ENCODE peak calls at places on chromosomes 6 and 20, in six cellular contexts. P, N, V, G, Z and U are unnamed samples.

GRCh38 chr6:132054525-132054924 is 103.4 kb upstream of the CCN2 start:
- DNase-seq in P (no peak), N (peak; percentile 90), V (no peak), G (no peak), Z (no peak), U (no peak)

GRCh38 chr6:152587473-152587872 is 49.7 kb downstream of the SYNE1 start:
- DNase-seq in P (no peak), N (no peak), V (no peak), G (no peak), Z (no peak), U (no peak)

GRCh38 chr6:110528051-110528929 is 51.9 kb upstream of the SLC22A16 start:
- DNase-seq in P (peak; percentile 78), N (peak; percentile 88), V (peak; percentile 59), G (peak; percentile 61), Z (peak; percentile 56), U (peak; percentile 37)

GRCh38 chr6:4797590-4797989 is 21.4 kb downstream of the CDYL start:
- DNase-seq in P (no peak), N (peak; percentile 65), V (no peak), G (no peak), Z (no peak), U (no peak)

GRCh38 chr20:58523916-58524315 is 8.7 kb upstream of the APCDD1L start:
- DNase-seq in P (peak; percentile 57), N (peak; percentile 49), V (no peak), G (no peak), Z (no peak), U (no peak)

GRCh38 chr6:163806761-163807499 is 392.4 kb downstream of the QKI start:
- DNase-seq in P (no peak), N (peak; percentile 25), V (no peak), G (no peak), Z (no peak), U (no peak)

GRCh38 chr20:23988561-23988960 is at the start of gene GGTLC1:
- DNase-seq in P (no peak), N (no peak), V (no peak), G (no peak), Z (no peak), U (no peak)

GRCh38 chr20:2451939-2452732 is 18.5 kb downstream of the SNRPB start:
- DNase-seq in P (peak; percentile 87), N (peak; percentile 62), V (peak; percentile 64), G (peak; percentile 44), Z (peak; percentile 80), U (peak; percentile 46)

GRCh38 chr20:64188682-64189529 is 24.7 kb downstream of the MYT1 start:
- DNase-seq in P (peak; percentile 89), N (peak; percentile 69), V (peak; percentile 49), G (no peak), Z (no peak), U (no peak)

GRCh38 chr6:100266512-100266911 is 198.2 kb downstream of the SIM1 start:
- DNase-seq in P (no peak), N (no peak), V (no peak), G (no peak), Z (no peak), U (no peak)

GRCh38 chr20:62752671-62753501 is 43.4 kb upstream of the MRGBP start:
- DNase-seq in P (peak; percentile 25), N (peak; percentile 50), V (no peak), G (no peak), Z (no peak), U (no peak)

GRCh38 chr6:77561768-77562314 is 91.0 kb upstream of the MEI4 start:
- DNase-seq in P (no peak), N (no peak), V (no peak), G (no peak), Z (no peak), U (no peak)

GRCh38 chr6:129500958-129501381 is 209.0 kb downstream of the ARHGAP18 start:
- DNase-seq in P (peak; percentile 30), N (peak; percentile 7), V (peak; percentile 1), G (no peak), Z (no peak), U (no peak)

GRCh38 chr6:47922391-47922790 is 140.6 kb downstream of the OPN5 start:
- DNase-seq in P (peak; percentile 42), N (no peak), V (no peak), G (no peak), Z (no peak), U (peak; percentile 37)

GRCh38 chr6:47915017-47915416 is 133.2 kb downstream of the OPN5 start:
- DNase-seq in P (no peak), N (no peak), V (no peak), G (no peak), Z (no peak), U (no peak)

GRCh38 chr6:47919875-47920274 is 138.0 kb downstream of the OPN5 start:
- DNase-seq in P (no peak), N (no peak), V (no peak), G (no peak), Z (no peak), U (no peak)

DNA sequence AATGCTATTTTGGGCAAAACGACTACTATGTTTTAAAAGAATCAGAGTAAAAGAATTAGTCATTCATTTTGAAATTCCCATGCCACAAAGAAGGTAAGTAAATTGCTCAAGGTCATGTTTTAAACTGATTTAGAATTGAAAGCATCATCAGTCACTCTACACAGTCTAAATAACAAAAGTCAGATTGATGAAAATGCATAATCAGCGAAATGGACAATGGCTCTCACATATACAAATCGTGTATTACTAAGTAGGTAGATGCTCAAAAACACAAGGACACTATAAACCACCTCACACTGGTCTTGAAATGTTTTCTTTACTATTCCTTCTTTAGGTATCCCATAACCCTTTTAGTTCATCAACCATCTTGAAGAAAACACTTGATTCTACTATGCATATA is 135.4 kb downstream of the OPN5 start:
- DNase-seq in P (no peak), N (no peak), V (no peak), G (no peak), Z (no peak), U (no peak)
- H3K27ac ChIP-seq in P (no peak overlapping the region), N (no peak overlapping the region), V (no peak overlapping the region), G (no peak overlapping the region), Z (no peak overlapping the region), U (no peak overlapping the region)

GRCh38 chr6:41488392-41489129 is 57.6 kb upstream of the FOXP4 start:
- DNase-seq in P (peak; percentile 89), N (peak; percentile 92), V (peak; percentile 63), G (no peak), Z (no peak), U (no peak)
- H3K27ac ChIP-seq in P (no peak overlapping the region), N (no peak overlapping the region), V (peak overlapping the region; percentile 67), G (no peak overlapping the region), Z (no peak overlapping the region), U (no peak overlapping the region)

GRCh38 chr6:28648035-28648877 is 122.6 kb downstream of the GPX5 start:
- DNase-seq in P (peak; percentile 81), N (peak; percentile 74), V (peak; percentile 60), G (no peak), Z (no peak), U (no peak)
- H3K27ac ChIP-seq in P (peak overlapping the region; percentile 91), N (no peak overlapping the region), V (peak overlapping the region; percentile 75), G (no peak overlapping the region), Z (no peak overlapping the region), U (peak overlapping the region; percentile 8)

GRCh38 chr6:142891454-142891853 is 53.5 kb downstream of the HIVEP2 start:
- DNase-seq in P (no peak), N (no peak), V (no peak), G (no peak), Z (no peak), U (no peak)
- H3K27ac ChIP-seq in P (peak overlapping the region; percentile 74), N (no peak overlapping the region), V (no peak overlapping the region), G (peak overlapping the region; percentile 10), Z (no peak overlapping the region), U (no peak overlapping the region)

DNA sequence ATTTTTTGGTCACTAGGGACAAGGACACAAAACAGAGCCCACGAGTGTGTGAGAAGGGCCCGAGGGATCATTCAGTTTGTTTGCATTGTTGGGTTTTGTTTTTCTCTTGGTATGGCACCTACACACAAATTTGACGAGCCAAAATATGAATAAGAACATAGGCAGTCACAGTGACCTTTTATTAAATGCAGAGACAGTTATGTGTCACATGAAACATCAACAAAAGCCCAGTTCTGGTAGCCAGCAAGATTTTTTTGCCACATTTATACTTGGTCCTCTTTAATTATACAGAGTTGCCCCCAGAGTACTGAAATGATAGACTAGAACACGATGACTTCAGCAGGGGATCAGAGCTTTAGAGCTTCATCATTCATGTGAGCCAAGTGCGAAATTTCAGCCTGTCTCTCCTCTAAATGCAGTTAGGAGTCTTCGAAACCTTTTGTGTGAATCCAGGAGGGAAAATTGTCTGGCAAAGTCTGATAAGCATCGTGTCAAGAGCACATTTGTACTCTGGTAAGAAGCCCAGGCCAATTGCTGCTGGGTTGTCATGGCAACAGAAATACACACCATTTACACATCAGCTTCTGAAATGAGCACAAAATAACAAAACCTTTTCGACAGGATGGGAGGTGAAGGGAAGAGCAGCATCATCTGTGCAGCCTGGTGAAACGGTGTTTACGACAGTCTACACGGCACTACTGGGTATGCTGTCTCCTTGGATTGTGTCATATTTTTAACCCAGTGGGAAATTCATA is 79.2 kb upstream of the RIPOR2 start:
- DNase-seq in P (peak; percentile 91), N (peak; percentile 78), V (peak; percentile 55), G (peak; percentile 85), Z (peak; percentile 70), U (no peak)
- H3K27ac ChIP-seq in P (no peak overlapping the region), N (peak overlapping the region; percentile 71), V (peak overlapping the region; percentile 68), G (peak overlapping the region; percentile 64), Z (no peak overlapping the region), U (peak overlapping the region; percentile 49)

GRCh38 chr6:40349566-40350192 is 237.5 kb downstream of the LRFN2 start:
- DNase-seq in P (no peak), N (no peak), V (no peak), G (no peak), Z (no peak), U (no peak)

GRCh38 chr6:40347571-40348011 is 239.6 kb downstream of the LRFN2 start:
- DNase-seq in P (no peak), N (no peak), V (peak; percentile 24), G (no peak), Z (no peak), U (no peak)

GRCh38 chr6:40350193-40350941 is 236.8 kb downstream of the LRFN2 start:
- DNase-seq in P (no peak), N (no peak), V (no peak), G (no peak), Z (no peak), U (no peak)

GRCh38 chr6:40348591-40348990 is 238.6 kb downstream of the LRFN2 start:
- DNase-seq in P (no peak), N (no peak), V (peak; percentile 14), G (no peak), Z (no peak), U (no peak)

DNA sequence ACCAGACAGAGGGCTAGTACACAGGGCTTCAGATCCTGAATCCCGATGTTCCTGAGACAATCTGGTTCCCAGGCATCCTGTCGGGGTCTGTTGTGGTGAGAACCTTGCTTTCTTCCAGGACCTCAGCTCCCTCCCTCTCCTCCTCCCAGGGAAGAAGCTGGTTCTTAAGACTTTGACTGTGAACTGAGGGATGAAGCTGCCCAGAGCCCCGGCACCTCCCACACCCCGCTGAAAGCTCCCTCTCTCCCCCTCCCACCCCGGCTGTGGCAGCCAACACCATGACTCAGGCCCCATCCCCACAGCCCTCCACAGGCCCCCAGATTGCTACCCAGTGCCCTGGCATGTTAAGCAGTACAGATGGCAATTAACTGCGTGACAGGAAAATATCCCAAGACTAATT is 238.1 kb downstream of the LRFN2 start:
- DNase-seq in P (peak; percentile 59), N (no peak), V (no peak), G (no peak), Z (no peak), U (no peak)
- H3K27ac ChIP-seq in P (no peak overlapping the region), N (no peak overlapping the region), V (no peak overlapping the region), G (no peak overlapping the region), Z (no peak overlapping the region), U (no peak overlapping the region)